ENCODE peak calls at places on chromosome X, in seven cellular contexts. One of them, this sample, is unnamed.

GRCh38 chrX:123731987-123732678 is 719 bp downstream of the THOC2 start:
- DNase-seq in fibroblast of pulmonary artery: no peak
- DNase-seq in testis: peak; percentile 23
- DNase-seq in AG10803: no peak
- DNase-seq in fibroblast of mammary gland: no peak
- DNase-seq in tibial artery: peak; percentile 61
- DNase-seq in sigmoid colon: no peak
- DNase-seq in this sample: peak; percentile 13

GRCh38 chrX:14032383-14032782 is 2.7 kb upstream of the GEMIN8 start:
- DNase-seq in sigmoid colon: no peak
- DNase-seq in testis: peak; percentile 55
- DNase-seq in fibroblast of pulmonary artery: peak; percentile 69
- DNase-seq in fibroblast of mammary gland: peak; percentile 71
- DNase-seq in tibial artery: no peak
- DNase-seq in AG10803: peak; percentile 55
- DNase-seq in this sample: peak; percentile 44

GRCh38 chrX:115560978-115561604 is at the start of gene PLS3:
- DNase-seq in fibroblast of mammary gland: peak; percentile 81
- DNase-seq in testis: peak; percentile 87
- DNase-seq in fibroblast of pulmonary artery: peak; percentile 88
- DNase-seq in tibial artery: peak; percentile 94
- DNase-seq in AG10803: peak; percentile 89
- DNase-seq in sigmoid colon: peak; percentile 92
- DNase-seq in this sample: peak; percentile 88

GRCh38 chrX:77432998-77433397 is 14.2 kb upstream of the FGF16 start:
- DNase-seq in tibial artery: no peak
- DNase-seq in fibroblast of pulmonary artery: no peak
- DNase-seq in fibroblast of mammary gland: no peak
- DNase-seq in AG10803: no peak
- DNase-seq in testis: no peak
- DNase-seq in sigmoid colon: no peak
- DNase-seq in this sample: no peak

GRCh38 chrX:149898554-149898953 is 17.6 kb downstream of the MAGEA8 start:
- DNase-seq in AG10803: no peak
- DNase-seq in sigmoid colon: no peak
- DNase-seq in fibroblast of pulmonary artery: no peak
- DNase-seq in testis: no peak
- DNase-seq in tibial artery: no peak
- DNase-seq in fibroblast of mammary gland: no peak
- DNase-seq in this sample: no peak

GRCh38 chrX:86039625-86040568 is 7.5 kb downstream of the CHM start:
- DNase-seq in tibial artery: no peak
- DNase-seq in AG10803: no peak
- DNase-seq in sigmoid colon: no peak
- DNase-seq in testis: no peak
- DNase-seq in fibroblast of mammary gland: no peak
- DNase-seq in fibroblast of pulmonary artery: no peak
- DNase-seq in this sample: no peak

GRCh38 chrX:119399772-119400101 is 601 bp downstream of the SLC25A43 start:
- DNase-seq in testis: no peak
- DNase-seq in AG10803: peak; percentile 47
- DNase-seq in fibroblast of pulmonary artery: peak; percentile 20
- DNase-seq in tibial artery: no peak
- DNase-seq in fibroblast of mammary gland: peak; percentile 12
- DNase-seq in sigmoid colon: no peak
- DNase-seq in this sample: no peak

GRCh38 chrX:11334165-11334564 is 41.0 kb downstream of the AMELX start:
- DNase-seq in fibroblast of pulmonary artery: no peak
- DNase-seq in fibroblast of mammary gland: peak; percentile 20
- DNase-seq in AG10803: no peak
- DNase-seq in sigmoid colon: no peak
- DNase-seq in tibial artery: no peak
- DNase-seq in testis: no peak
- DNase-seq in this sample: no peak

GRCh38 chrX:37454537-37455285 is 105.5 kb downstream of the PRRG1 start:
- DNase-seq in AG10803: peak; percentile 22
- DNase-seq in testis: no peak
- DNase-seq in tibial artery: no peak
- DNase-seq in fibroblast of pulmonary artery: peak; percentile 62
- DNase-seq in fibroblast of mammary gland: peak; percentile 9
- DNase-seq in sigmoid colon: no peak
- DNase-seq in this sample: no peak

GRCh38 chrX:40470830-40471429 is 109.8 kb upstream of the ATP6AP2 start:
- DNase-seq in sigmoid colon: no peak
- DNase-seq in tibial artery: no peak
- DNase-seq in AG10803: no peak
- DNase-seq in fibroblast of pulmonary artery: no peak
- DNase-seq in fibroblast of mammary gland: no peak
- DNase-seq in testis: peak; percentile 21
- DNase-seq in this sample: no peak

GRCh38 chrX:102832661-102833060 is 104.4 kb upstream of the RAB40AL start:
- DNase-seq in tibial artery: no peak
- DNase-seq in fibroblast of mammary gland: peak; percentile 70
- DNase-seq in fibroblast of pulmonary artery: peak; percentile 66
- DNase-seq in AG10803: peak; percentile 70
- DNase-seq in testis: no peak
- DNase-seq in sigmoid colon: no peak
- DNase-seq in this sample: no peak

GRCh38 chrX:117543885-117544284 is 572.7 kb downstream of the KLHL13 start:
- DNase-seq in AG10803: no peak
- DNase-seq in fibroblast of mammary gland: no peak
- DNase-seq in sigmoid colon: no peak
- DNase-seq in fibroblast of pulmonary artery: no peak
- DNase-seq in tibial artery: no peak
- DNase-seq in testis: no peak
- DNase-seq in this sample: no peak

GRCh38 chrX:42276982-42277690 is 353.8 kb upstream of the CASK start:
- DNase-seq in fibroblast of pulmonary artery: no peak
- DNase-seq in testis: no peak
- DNase-seq in tibial artery: no peak
- DNase-seq in AG10803: no peak
- DNase-seq in fibroblast of mammary gland: no peak
- DNase-seq in sigmoid colon: no peak
- DNase-seq in this sample: no peak

GRCh38 chrX:106649523-106650428 is 38.0 kb downstream of the RADX start:
- DNase-seq in AG10803: no peak
- DNase-seq in testis: no peak
- DNase-seq in fibroblast of pulmonary artery: no peak
- DNase-seq in sigmoid colon: no peak
- DNase-seq in fibroblast of mammary gland: no peak
- DNase-seq in tibial artery: no peak
- DNase-seq in this sample: no peak

GRCh38 chrX:77447339-77448149 is at the start of gene FGF16:
- DNase-seq in fibroblast of pulmonary artery: no peak
- DNase-seq in testis: no peak
- DNase-seq in fibroblast of mammary gland: peak; percentile 10
- DNase-seq in sigmoid colon: no peak
- DNase-seq in tibial artery: no peak
- DNase-seq in AG10803: no peak
- DNase-seq in this sample: no peak

GRCh38 chrX:41238543-41238942 is 95.4 kb upstream of the DDX3X start:
- DNase-seq in tibial artery: no peak
- DNase-seq in fibroblast of mammary gland: peak; percentile 42
- DNase-seq in testis: no peak
- DNase-seq in AG10803: peak; percentile 54
- DNase-seq in fibroblast of pulmonary artery: peak; percentile 70
- DNase-seq in sigmoid colon: no peak
- DNase-seq in this sample: no peak

GRCh38 chrX:68823413-68824151 is 5.2 kb upstream of the EFNB1 start:
- DNase-seq in fibroblast of pulmonary artery: no peak
- DNase-seq in fibroblast of mammary gland: no peak
- DNase-seq in tibial artery: no peak
- DNase-seq in sigmoid colon: no peak
- DNase-seq in testis: no peak
- DNase-seq in AG10803: no peak
- DNase-seq in this sample: no peak

GRCh38 chrX:120790118-120790517 is 85.5 kb downstream of the CT47B1 start:
- DNase-seq in fibroblast of pulmonary artery: peak; percentile 86
- DNase-seq in sigmoid colon: peak; percentile 71
- DNase-seq in fibroblast of mammary gland: peak; percentile 83
- DNase-seq in testis: peak; percentile 61
- DNase-seq in AG10803: peak; percentile 76
- DNase-seq in tibial artery: no peak
- DNase-seq in this sample: peak; percentile 8

GRCh38 chrX:46610070-46610658 is 36.6 kb downstream of the CHST7 start:
- DNase-seq in fibroblast of mammary gland: no peak
- DNase-seq in sigmoid colon: no peak
- DNase-seq in testis: no peak
- DNase-seq in AG10803: no peak
- DNase-seq in fibroblast of pulmonary artery: no peak
- DNase-seq in tibial artery: no peak
- DNase-seq in this sample: no peak

GRCh38 chrX:83508006-83508405 is at the start of gene POU3F4:
- DNase-seq in sigmoid colon: peak; percentile 76
- DNase-seq in fibroblast of pulmonary artery: no peak
- DNase-seq in AG10803: peak; percentile 0
- DNase-seq in testis: peak; percentile 30
- DNase-seq in tibial artery: no peak
- DNase-seq in fibroblast of mammary gland: no peak
- DNase-seq in this sample: no peak

GRCh38 chrX:47927212-47927611 is 76.6 kb downstream of the ZNF182 start:
- DNase-seq in fibroblast of pulmonary artery: no peak
- DNase-seq in testis: no peak
- DNase-seq in AG10803: no peak
- DNase-seq in tibial artery: no peak
- DNase-seq in fibroblast of mammary gland: no peak
- DNase-seq in sigmoid colon: no peak
- DNase-seq in this sample: no peak

GRCh38 chrX:129450123-129450522 is 73.2 kb downstream of the SMARCA1 start:
- DNase-seq in testis: no peak
- DNase-seq in sigmoid colon: no peak
- DNase-seq in fibroblast of pulmonary artery: no peak
- DNase-seq in fibroblast of mammary gland: no peak
- DNase-seq in AG10803: no peak
- DNase-seq in tibial artery: no peak
- DNase-seq in this sample: no peak

GRCh38 chrX:118347131-118347530 is 1.2 kb downstream of the WDR44 start:
- DNase-seq in fibroblast of mammary gland: peak; percentile 68
- DNase-seq in fibroblast of pulmonary artery: peak; percentile 59
- DNase-seq in tibial artery: no peak
- DNase-seq in testis: no peak
- DNase-seq in sigmoid colon: no peak
- DNase-seq in AG10803: peak; percentile 45
- DNase-seq in this sample: no peak

GRCh38 chrX:131262200-131262599 is 26.9 kb downstream of the IGSF1 start:
- DNase-seq in testis: no peak
- DNase-seq in AG10803: no peak
- DNase-seq in sigmoid colon: no peak
- DNase-seq in tibial artery: no peak
- DNase-seq in fibroblast of mammary gland: no peak
- DNase-seq in fibroblast of pulmonary artery: no peak
- DNase-seq in this sample: no peak

GRCh38 chrX:104482757-104483156 is 83.2 kb upstream of the IL1RAPL2 start:
- DNase-seq in tibial artery: no peak
- DNase-seq in fibroblast of pulmonary artery: peak; percentile 0
- DNase-seq in testis: no peak
- DNase-seq in sigmoid colon: no peak
- DNase-seq in AG10803: no peak
- DNase-seq in fibroblast of mammary gland: peak; percentile 4
- DNase-seq in this sample: no peak

DNA sequence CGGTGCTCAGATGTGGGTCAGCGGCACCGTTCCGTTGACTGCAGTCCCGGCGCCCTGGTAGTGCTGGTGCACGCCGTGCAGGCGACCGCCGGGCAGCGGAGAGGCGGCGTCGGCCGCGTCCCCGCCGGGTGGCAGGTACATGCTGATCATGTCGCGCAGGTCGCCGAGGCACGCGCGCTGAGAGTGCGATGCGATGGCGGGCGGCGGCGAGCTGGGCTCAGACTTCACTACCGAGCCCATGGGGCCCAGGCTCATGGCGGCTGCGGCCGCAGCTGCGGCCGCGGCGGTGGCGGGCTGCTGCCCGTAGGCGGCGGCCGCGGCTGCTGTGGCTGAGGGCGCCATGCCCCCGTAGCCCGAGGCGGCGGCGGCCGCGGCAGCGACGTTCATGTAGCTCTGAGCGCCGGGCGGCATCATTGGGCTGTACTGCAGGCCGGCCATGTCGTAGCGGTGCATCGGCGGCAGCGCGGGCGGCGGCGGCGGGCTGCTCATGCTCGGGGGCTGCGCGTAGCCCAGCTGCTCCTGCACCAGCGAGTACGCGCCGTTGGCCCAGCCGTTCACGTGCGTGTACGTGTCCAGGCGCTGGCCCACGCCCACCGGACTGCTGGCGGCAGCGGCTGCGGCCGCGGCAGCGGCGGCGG is 1.0 kb downstream of the SOX3 start:
- DNase-seq in tibial artery: no peak
- DNase-seq in AG10803: peak; percentile 11
- DNase-seq in fibroblast of mammary gland: no peak
- DNase-seq in fibroblast of pulmonary artery: peak; percentile 11
- DNase-seq in testis: peak; percentile 56
- DNase-seq in sigmoid colon: no peak
- DNase-seq in this sample: peak; percentile 50
- H3K4me3 ChIP-seq in tibial artery: peak overlapping the region; percentile 49
- H3K4me3 ChIP-seq in AG10803: peak overlapping the region; percentile 3
- H3K4me3 ChIP-seq in fibroblast of mammary gland: no peak overlapping the region
- H3K4me3 ChIP-seq in fibroblast of pulmonary artery: no peak overlapping the region
- H3K4me3 ChIP-seq in testis: peak overlapping the region; percentile 49
- H3K4me3 ChIP-seq in sigmoid colon: no peak overlapping the region
- H3K4me3 ChIP-seq in this sample: no peak overlapping the region

GRCh38 chrX:154017766-154018517 is 1.8 kb downstream of the IRAK1 start:
- DNase-seq in fibroblast of pulmonary artery: no peak
- DNase-seq in tibial artery: no peak
- DNase-seq in testis: no peak
- DNase-seq in fibroblast of mammary gland: no peak
- DNase-seq in AG10803: no peak
- DNase-seq in sigmoid colon: no peak
- DNase-seq in this sample: no peak
- H3K4me3 ChIP-seq in fibroblast of pulmonary artery: peak overlapping the region; percentile 58
- H3K4me3 ChIP-seq in tibial artery: peak overlapping the region; percentile 70
- H3K4me3 ChIP-seq in testis: no peak overlapping the region
- H3K4me3 ChIP-seq in fibroblast of mammary gland: peak overlapping the region; percentile 52
- H3K4me3 ChIP-seq in AG10803: peak overlapping the region; percentile 62
- H3K4me3 ChIP-seq in sigmoid colon: no peak overlapping the region
- H3K4me3 ChIP-seq in this sample: peak overlapping the region; percentile 66

DNA sequence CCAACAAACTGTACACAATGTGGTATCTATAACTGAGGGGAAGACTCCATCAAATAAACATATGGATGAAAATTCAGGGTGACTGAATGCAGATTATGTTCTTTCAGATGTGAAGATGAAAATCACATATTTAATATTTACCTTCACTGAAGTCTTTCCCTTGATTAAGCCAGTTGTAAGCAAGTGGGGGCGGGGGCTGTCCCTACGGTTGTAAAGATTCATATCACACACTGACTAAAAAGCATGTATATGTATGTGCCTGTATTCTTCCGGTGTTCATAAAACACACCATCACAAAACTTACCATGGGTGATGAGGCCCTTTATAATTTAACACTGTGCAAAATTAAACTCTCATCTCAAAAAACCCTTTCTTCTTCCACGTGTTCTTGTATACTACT is 1.3 kb downstream of the TAB3 start:
- DNase-seq in AG10803: no peak
- DNase-seq in sigmoid colon: no peak
- DNase-seq in fibroblast of pulmonary artery: no peak
- DNase-seq in fibroblast of mammary gland: no peak
- DNase-seq in tibial artery: no peak
- DNase-seq in testis: no peak
- DNase-seq in this sample: no peak
- H3K4me3 ChIP-seq in AG10803: peak overlapping the region; percentile 76
- H3K4me3 ChIP-seq in sigmoid colon: no peak overlapping the region
- H3K4me3 ChIP-seq in fibroblast of pulmonary artery: peak overlapping the region; percentile 69
- H3K4me3 ChIP-seq in fibroblast of mammary gland: no peak overlapping the region
- H3K4me3 ChIP-seq in tibial artery: peak overlapping the region; percentile 92
- H3K4me3 ChIP-seq in testis: peak overlapping the region; percentile 80
- H3K4me3 ChIP-seq in this sample: no peak overlapping the region

GRCh38 chrX:43974076-43974475 is 886 bp upstream of the NDP start:
- DNase-seq in AG10803: no peak
- DNase-seq in testis: no peak
- DNase-seq in fibroblast of mammary gland: no peak
- DNase-seq in tibial artery: no peak
- DNase-seq in sigmoid colon: no peak
- DNase-seq in fibroblast of pulmonary artery: no peak
- DNase-seq in this sample: no peak
- H3K4me3 ChIP-seq in AG10803: no peak overlapping the region
- H3K4me3 ChIP-seq in testis: no peak overlapping the region
- H3K4me3 ChIP-seq in fibroblast of mammary gland: no peak overlapping the region
- H3K4me3 ChIP-seq in tibial artery: no peak overlapping the region
- H3K4me3 ChIP-seq in sigmoid colon: no peak overlapping the region
- H3K4me3 ChIP-seq in fibroblast of pulmonary artery: no peak overlapping the region
- H3K4me3 ChIP-seq in this sample: peak overlapping the region; percentile 65